ENCODE peak calls at places on chromosome 15, in six cellular contexts. H is vagina, R is HL-60, M is transverse colon, X is HCT116, I is endothelial cell of umbilical vein. E is an unnamed sample.

GRCh38 chr15:72797834-72798233 is 14.3 kb upstream of the ADPGK start:
- DNase-seq in I (no peak), X (no peak), H (no peak), R (no peak), M (no peak), E (no peak)

GRCh38 chr15:56254270-56254669 is 10.6 kb upstream of the RFX7 start:
- DNase-seq in X (no peak), I (no peak), H (no peak), M (no peak), R (no peak), E (no peak)

GRCh38 chr15:68789041-68789920 is 31.4 kb downstream of the ANP32A start:
- DNase-seq in X (no peak), I (peak; percentile 34), M (no peak), H (no peak), R (no peak), E (no peak)

GRCh38 chr15:99326235-99326634 is 75.0 kb downstream of the LRRC28 start:
- DNase-seq in I (no peak), H (no peak), M (no peak), X (no peak), R (no peak), E (no peak)

GRCh38 chr15:61653110-61653509 is 407.1 kb downstream of the VPS13C start:
- DNase-seq in M (peak; percentile 13), R (no peak), I (no peak), X (no peak), H (no peak), E (no peak)

GRCh38 chr15:39151545-39151944 is 429.3 kb upstream of the THBS1 start:
- DNase-seq in H (no peak), I (no peak), X (no peak), R (no peak), M (no peak), E (no peak)

GRCh38 chr15:62453979-62454378 is 288.9 kb upstream of the C2CD4B start:
- DNase-seq in H (no peak), I (no peak), M (no peak), R (no peak), X (no peak), E (no peak)

GRCh38 chr15:68875377-68876116 is 54.8 kb upstream of the SPESP1 start:
- DNase-seq in I (peak; percentile 91), X (peak; percentile 88), R (peak; percentile 90), H (no peak), M (peak; percentile 94), E (peak; percentile 82)

GRCh38 chr15:48472756-48473155 is 141.5 kb downstream of the DUT start:
- DNase-seq in I (peak; percentile 39), M (no peak), X (no peak), H (no peak), R (no peak), E (no peak)

GRCh38 chr15:58985443-58985842 is 2.0 kb upstream of the RNF111 start:
- DNase-seq in I (no peak), X (no peak), M (peak; percentile 25), H (no peak), R (no peak), E (no peak)

GRCh38 chr15:77179541-77179998 is 108.7 kb upstream of the TSPAN3 start:
- DNase-seq in R (no peak), H (no peak), I (no peak), M (no peak), X (no peak), E (no peak)

GRCh38 chr15:48559270-48559669 is 86.2 kb downstream of the FBN1 start:
- DNase-seq in X (no peak), M (no peak), H (no peak), I (peak; percentile 66), R (no peak), E (no peak)

GRCh38 chr15:45666119-45666875 is 31.5 kb downstream of the SQOR start:
- DNase-seq in R (no peak), I (no peak), X (no peak), H (no peak), M (no peak), E (no peak)

GRCh38 chr15:48244923-48245322 is 38.8 kb downstream of the SLC12A1 start:
- DNase-seq in H (no peak), I (no peak), R (no peak), M (no peak), X (no peak), E (no peak)

GRCh38 chr15:30962079-30962478 is 29.3 kb downstream of the MTMR10 start:
- DNase-seq in R (peak; percentile 49), M (no peak), H (no peak), X (no peak), I (no peak), E (no peak)

GRCh38 chr15:98850991-98851776 is 156.4 kb downstream of the PGPEP1L start:
- DNase-seq in X (peak; percentile 35), H (no peak), R (peak; percentile 88), M (peak; percentile 82), I (peak; percentile 78), E (no peak)

GRCh38 chr15:94893091-94893490 is 661.7 kb downstream of the MCTP2 start:
- DNase-seq in M (no peak), H (no peak), I (no peak), X (no peak), R (no peak), E (no peak)

GRCh38 chr15:51089699-51090098 is 5.0 kb downstream of the TNFAIP8L3 start:
- DNase-seq in R (no peak), H (no peak), X (no peak), M (no peak), I (peak; percentile 48), E (no peak)

GRCh38 chr15:83323296-83323711 is 38.8 kb upstream of the BNC1 start:
- DNase-seq in I (no peak), M (no peak), R (no peak), X (no peak), H (no peak), E (no peak)

GRCh38 chr15:27796405-27797085 is 302.6 kb downstream of the OCA2 start:
- DNase-seq in I (no peak), X (no peak), R (no peak), M (no peak), H (no peak), E (no peak)

GRCh38 chr15:40286061-40286532 is 3.2 kb upstream of the ANKRD63 start:
- DNase-seq in R (no peak), I (no peak), H (no peak), M (no peak), X (no peak), E (no peak)

GRCh38 chr15:52658955-52659354 is 20.2 kb downstream of the ATOSA start:
- DNase-seq in R (no peak), M (no peak), H (no peak), I (no peak), X (no peak), E (no peak)

GRCh38 chr15:44010114-44010513 is 183.3 kb downstream of the WDR76 start:
- DNase-seq in M (no peak), X (no peak), R (no peak), I (no peak), H (no peak), E (no peak)

GRCh38 chr15:84690342-84690741 is 25.6 kb downstream of the SEC11A start:
- DNase-seq in R (no peak), H (no peak), M (no peak), I (no peak), X (no peak), E (no peak)

GRCh38 chr15:56383011-56383410 is 17.8 kb downstream of the TEX9 start:
- DNase-seq in I (no peak), X (no peak), M (no peak), H (no peak), R (no peak), E (no peak)

DNA sequence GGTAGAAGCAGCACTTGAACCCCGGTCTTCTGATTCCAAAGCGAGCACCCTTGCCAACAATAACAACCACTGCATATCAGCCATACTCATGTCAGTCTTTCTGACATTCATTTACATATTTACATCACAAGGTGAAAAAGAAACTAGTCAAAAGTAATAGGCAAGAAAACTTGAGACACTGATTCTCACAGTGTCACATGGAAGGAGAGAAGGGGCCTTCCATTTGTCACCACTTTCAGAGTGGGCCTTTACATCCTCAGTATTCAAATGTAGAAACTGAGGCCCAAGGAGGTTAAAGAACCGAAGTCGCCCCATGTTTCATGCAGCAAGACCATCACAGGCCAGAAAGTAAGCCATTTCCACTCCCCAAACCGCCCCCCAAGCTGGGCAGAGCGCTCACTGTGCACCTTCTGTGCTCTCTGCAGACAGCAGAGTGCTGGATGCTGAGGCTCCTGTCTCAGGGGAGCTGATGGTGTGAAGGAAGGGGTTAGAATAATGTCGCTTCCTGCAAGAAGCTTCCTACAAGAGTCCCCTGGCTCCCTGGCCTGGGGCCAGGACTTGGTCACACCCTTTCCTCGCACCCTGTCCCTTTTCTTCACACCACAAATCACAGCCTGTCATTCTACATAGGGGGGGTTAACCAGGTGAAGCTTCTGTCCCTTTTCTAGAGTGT is 260.1 kb downstream of the UACA start:
- DNase-seq in X (no peak), H (no peak), R (no peak), I (no peak), M (no peak), E (no peak)
- H3K4me3 ChIP-seq in X (no peak overlapping the region), H (no peak overlapping the region), R (no peak overlapping the region), I (no peak overlapping the region), M (no peak overlapping the region), E (no peak overlapping the region)

GRCh38 chr15:60343221-60343970 is 54.4 kb downstream of the ANXA2 start:
- DNase-seq in M (no peak), I (no peak), H (no peak), R (no peak), X (no peak), E (no peak)
- TF ChIP-seq POLR2AphosphoS5 in M (no peak), I (no peak), H (no peak), R (no peak), X (no peak), E (no peak)

DNA sequence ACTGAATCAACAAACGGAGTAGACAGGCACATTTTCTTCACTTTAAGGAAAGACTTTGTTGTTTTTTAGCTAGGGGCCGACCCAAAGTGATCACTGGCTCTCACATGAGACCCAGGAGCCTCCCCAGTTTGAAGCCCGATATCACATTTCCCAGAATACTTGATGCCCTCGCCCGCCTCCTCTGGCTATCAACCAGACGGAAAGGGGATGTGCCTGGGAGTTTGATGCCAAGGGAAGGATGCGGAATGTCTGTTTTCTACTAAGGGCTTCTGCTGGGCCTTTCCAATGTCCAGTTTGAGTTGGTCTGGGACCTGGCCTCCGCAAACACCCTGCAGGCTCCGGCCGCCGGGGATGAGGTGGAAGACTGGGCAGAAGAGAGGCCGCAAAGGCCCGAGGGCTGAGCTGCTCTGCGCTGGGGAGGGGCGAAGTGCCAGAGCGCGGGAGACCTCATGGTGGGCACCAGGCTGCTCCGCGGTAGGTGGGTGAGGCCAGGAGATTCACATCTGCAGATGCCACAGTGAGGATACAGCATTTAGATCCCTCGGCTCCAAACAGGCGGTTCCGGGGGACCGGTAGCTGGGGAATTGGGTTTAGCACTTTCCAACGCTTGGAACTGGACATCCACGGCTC is 490 bp upstream of the ZNF774 start:
- DNase-seq in H (no peak), I (peak; percentile 12), R (no peak), M (no peak), X (no peak), E (no peak)
- H3K4me3 ChIP-seq in H (peak overlapping the region; percentile 77), I (peak overlapping the region; percentile 61), R (peak overlapping the region; percentile 88), M (peak overlapping the region; percentile 73), X (peak overlapping the region; percentile 65), E (peak overlapping the region; percentile 83)

DNA sequence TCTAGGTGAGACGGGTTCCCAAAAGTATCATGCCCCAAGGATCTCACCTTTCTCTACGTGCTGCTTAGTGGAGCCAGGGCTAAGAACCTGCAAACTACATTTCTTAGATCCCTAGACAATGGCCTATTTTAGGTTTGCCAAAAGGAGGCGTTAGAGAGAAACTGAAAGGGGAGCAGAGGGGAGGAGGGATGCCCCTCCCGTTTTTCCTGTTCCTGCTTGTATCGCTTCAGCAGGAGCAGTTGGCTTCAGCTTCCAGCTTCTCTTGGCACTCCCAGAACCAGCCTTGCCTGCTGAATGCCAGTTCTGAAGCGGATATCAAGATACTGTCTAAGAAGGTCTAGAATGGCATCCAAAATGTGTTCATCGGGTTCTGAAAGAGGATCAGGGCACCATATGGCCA is 58.4 kb upstream of the ABHD17C start:
- DNase-seq in R (no peak), H (peak; percentile 19), M (peak; percentile 43), X (no peak), I (peak; percentile 25), E (no peak)
- TF ChIP-seq POLR2AphosphoS5 in R (no peak), H (no peak), M (no peak), X (no peak), I (no peak), E (no peak)